ENCODE peak calls at places on chromosomes 2 and 18, in five cellular contexts. R, Q, V, Y and C are unnamed samples.
A peak's percentile ranks its signal among the peaks of the same experiment; 100 is the strongest.

GRCh38 chr2:111659361-111660281 is 224.4 kb downstream of the ANAPC1 start:
- DNase-seq in Y (peak; percentile 60), V (peak; percentile 86), R (peak; percentile 69), Q (peak; percentile 71), C (peak; percentile 60)

GRCh38 chr2:48965204-48965603 is 189.1 kb downstream of the FSHR start:
- DNase-seq in R (no peak), Q (no peak), V (no peak), Y (no peak), C (no peak)

GRCh38 chr2:105329197-105329554 is 359 bp downstream of the TGFBRAP1 start:
- DNase-seq in V (no peak), R (no peak), Q (no peak), Y (no peak), C (no peak)

GRCh38 chr2:241350878-241351639 is 5.0 kb upstream of the FARP2 start:
- DNase-seq in Y (no peak), Q (no peak), R (no peak), V (no peak), C (no peak)

GRCh38 chr2:45669109-45669508 is 17.6 kb downstream of the PRKCE start:
- DNase-seq in R (no peak), Y (peak; percentile 18), V (no peak), Q (no peak), C (no peak)

GRCh38 chr2:235804676-235805075 is 310.8 kb downstream of the AGAP1 start:
- DNase-seq in V (no peak), Q (no peak), Y (no peak), R (no peak), C (no peak)

GRCh38 chr2:165022781-165023180 is 67.5 kb upstream of the SLC38A11 start:
- DNase-seq in V (no peak), R (no peak), Q (no peak), Y (no peak), C (no peak)

GRCh38 chr18:22783245-22783644 is 149.9 kb upstream of the RBBP8 start:
- DNase-seq in Q (no peak), Y (no peak), V (no peak), R (no peak), C (no peak)

GRCh38 chr2:29223851-29224692 is 108.9 kb downstream of the CLIP4 start:
- DNase-seq in Q (peak; percentile 48), V (peak; percentile 43), R (peak; percentile 38), Y (no peak), C (peak; percentile 8)

GRCh38 chr2:20509301-20509765 is 62.5 kb downstream of the RHOB start:
- DNase-seq in Q (no peak), Y (peak; percentile 36), V (no peak), R (no peak), C (no peak)

GRCh38 chr2:191318037-191318728 is 73.0 kb downstream of the MYO1B start:
- DNase-seq in Y (no peak), R (peak; percentile 82), Q (peak; percentile 41), V (no peak), C (no peak)

GRCh38 chr2:225272173-225272572 is 127.3 kb upstream of the NYAP2 start:
- DNase-seq in Q (no peak), R (no peak), Y (no peak), V (peak; percentile 9), C (no peak)